ENCODE peak calls at places on chromosomes 1 and 21, in nine cellular contexts. A, R, W, U, F, M, N, K and T are unnamed samples. For H3K4me1, the result is how much of the 10 kb centered on the place peaks cover.

GRCh38 chr1:155967410-155968400 is 10.6 kb downstream of the ARHGEF2 start:
- DNase-seq in A (no peak), R (no peak), W (no peak), U (no peak), F (peak), M (no peak), N (peak), K (no peak), T (peak)

GRCh38 chr1:41110721-41111120 is 89.2 kb upstream of the SLFNL1 start:
- DNase-seq in A (no peak), R (no peak), W (no peak), U (no peak), F (no peak), M (no peak), N (no peak), K (no peak), T (no peak)

GRCh38 chr1:94855307-94855700 is 35.1 kb downstream of the SLC44A3 start:
- DNase-seq in A (no peak), R (no peak), W (no peak), U (no peak), F (peak), M (no peak), N (no peak), K (no peak), T (peak)

GRCh38 chr1:109750920-109751319 is 10.1 kb upstream of the GSTM3 start:
- DNase-seq in A (no peak), R (no peak), W (no peak), U (no peak), F (no peak), M (no peak), N (no peak), K (no peak), T (no peak)

GRCh38 chr21:45390831-45391742 is 13.9 kb upstream of the COL18A1 start:
- DNase-seq in A (no peak), R (no peak), W (no peak), U (no peak), F (no peak), M (no peak), N (no peak), K (no peak), T (no peak)

GRCh38 chr1:17120962-17121837 is 1.9 kb upstream of the PADI2 start:
- DNase-seq in A (no peak), R (no peak), W (no peak), U (no peak), F (no peak), M (no peak), N (no peak), K (no peak), T (peak)

GRCh38 chr1:27382950-27383627 is at the start of gene CD164L2:
- DNase-seq in A (no peak), R (no peak), W (no peak), U (no peak), F (no peak), M (peak), N (peak), K (peak), T (no peak)

GRCh38 chr1:38867208-38867607 is 5.9 kb downstream of the MYCBP start:
- DNase-seq in A (no peak), R (no peak), W (no peak), U (no peak), F (no peak), M (no peak), N (no peak), K (no peak), T (no peak)

GRCh38 chr1:62358974-62359373 is 39.7 kb upstream of the KANK4 start:
- DNase-seq in A (no peak), R (no peak), W (no peak), U (no peak), F (no peak), M (no peak), N (no peak), K (no peak), T (no peak)

GRCh38 chr21:31173881-31174555 is 135.7 kb upstream of the KRTAP19-8 start:
- DNase-seq in A (no peak), R (no peak), W (no peak), U (no peak), F (peak), M (no peak), N (peak), K (peak), T (no peak)

GRCh38 chr21:22575165-22575584 is 1577.0 kb downstream of the NCAM2 start:
- DNase-seq in A (peak), R (no peak), W (no peak), U (peak), F (peak), M (no peak), N (peak), K (peak), T (no peak)

GRCh38 chr1:39977202-39977601 is 22.3 kb downstream of the MFSD2A start:
- DNase-seq in A (no peak), R (no peak), W (no peak), U (no peak), F (no peak), M (no peak), N (no peak), K (no peak), T (no peak)

GRCh38 chr1:47432071-47433036 is 5.5 kb upstream of the FOXD2 start:
- DNase-seq in A (no peak), R (peak), W (peak), U (peak), F (peak), M (no peak), N (peak), K (peak), T (peak)

GRCh38 chr1:110285316-110285715 is 53.9 kb upstream of the RBM15 start:
- DNase-seq in A (no peak), R (no peak), W (no peak), U (no peak), F (no peak), M (no peak), N (no peak), K (no peak), T (no peak)

GRCh38 chr1:89262643-89263042 is 10.0 kb downstream of the GBP5 start:
- DNase-seq in A (no peak), R (no peak), W (no peak), U (no peak), F (peak), M (no peak), N (no peak), K (no peak), T (peak)

GRCh38 chr21:41916888-41917433 is 36.9 kb downstream of the C2CD2 start:
- DNase-seq in A (no peak), R (no peak), W (no peak), U (peak), F (no peak), M (no peak), N (no peak), K (no peak), T (no peak)

GRCh38 chr1:212257157-212257556 is 28.1 kb upstream of the PPP2R5A start:
- DNase-seq in A (no peak), R (no peak), W (no peak), U (no peak), F (no peak), M (no peak), N (no peak), K (no peak), T (no peak)

GRCh38 chr1:154429118-154429517 is 24.0 kb downstream of the IL6R start:
- DNase-seq in A (no peak), R (no peak), W (no peak), U (no peak), F (no peak), M (no peak), N (no peak), K (no peak), T (no peak)

GRCh38 chr1:192852001-192852400 is 43.2 kb downstream of the RGS2 start:
- DNase-seq in A (no peak), R (no peak), W (no peak), U (no peak), F (no peak), M (no peak), N (no peak), K (no peak), T (no peak)

GRCh38 chr21:25967566-25968438 is 202.8 kb downstream of the APP start:
- DNase-seq in A (peak), R (peak), W (no peak), U (peak), F (peak), M (no peak), N (no peak), K (no peak), T (no peak)

GRCh38 chr1:27099154-27099903 is 55.6 kb downstream of the SLC9A1 start:
- DNase-seq in A (no peak), R (no peak), W (peak), U (peak), F (no peak), M (peak), N (peak), K (peak), T (peak)

GRCh38 chr1:231512147-231512698 is 16.2 kb upstream of the TSNAX start:
- DNase-seq in A (no peak), R (peak), W (peak), U (no peak), F (no peak), M (peak), N (no peak), K (no peak), T (peak)

DNA sequence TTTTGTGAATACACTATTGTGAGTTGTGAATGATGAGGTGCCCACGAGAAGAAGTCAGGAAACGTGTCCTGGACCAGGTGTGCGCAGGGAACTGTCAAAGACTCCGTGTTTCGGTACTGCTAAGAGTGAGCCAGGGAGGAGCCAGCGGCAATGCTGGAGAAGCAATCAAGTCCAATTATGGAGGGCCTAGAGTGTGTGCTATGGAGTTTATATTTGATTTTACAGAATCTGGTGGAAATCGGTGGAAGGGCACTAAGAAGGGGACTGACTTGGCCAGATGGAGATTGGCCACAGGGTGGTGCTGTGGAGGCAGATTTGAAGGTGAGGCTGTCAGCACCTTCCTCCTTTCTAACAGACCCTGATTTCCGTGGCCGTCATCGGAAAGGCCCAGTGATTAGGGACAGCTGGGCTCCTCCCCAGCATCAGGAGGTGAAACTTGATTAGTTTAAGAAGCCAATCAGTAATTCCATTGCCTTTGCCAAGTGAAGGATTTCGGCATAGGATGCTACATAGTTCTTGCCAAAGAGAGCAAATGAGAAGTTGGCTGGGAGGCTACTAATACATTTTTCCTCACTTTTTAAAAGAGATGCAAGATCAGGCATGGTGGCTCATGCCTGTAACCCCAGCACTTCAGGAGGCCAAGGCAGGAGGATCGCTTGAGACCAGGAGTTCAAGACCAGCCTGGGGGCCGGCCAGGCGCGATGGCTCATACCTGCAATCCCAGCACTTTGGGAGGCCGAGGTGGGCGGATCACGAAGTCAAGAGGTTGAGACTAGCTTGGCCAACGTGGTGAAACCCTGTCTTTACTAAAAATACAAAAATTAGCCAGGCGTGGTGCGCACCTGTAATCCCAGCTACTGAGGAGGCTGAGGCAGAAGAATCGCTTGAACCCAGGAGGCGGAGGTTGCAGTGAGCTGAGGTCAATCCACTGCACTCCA is 7.0 kb downstream of the PTCH2 start:
- DNase-seq in A (peak), R (peak), W (peak), U (peak), F (peak), M (peak), N (peak), K (peak), T (peak)
- H3K4me2 ChIP-seq in A (peak), R (no peak), W (peak), U (no peak), F (no peak), M (peak), N (no peak), K (no peak), T (no peak)

DNA sequence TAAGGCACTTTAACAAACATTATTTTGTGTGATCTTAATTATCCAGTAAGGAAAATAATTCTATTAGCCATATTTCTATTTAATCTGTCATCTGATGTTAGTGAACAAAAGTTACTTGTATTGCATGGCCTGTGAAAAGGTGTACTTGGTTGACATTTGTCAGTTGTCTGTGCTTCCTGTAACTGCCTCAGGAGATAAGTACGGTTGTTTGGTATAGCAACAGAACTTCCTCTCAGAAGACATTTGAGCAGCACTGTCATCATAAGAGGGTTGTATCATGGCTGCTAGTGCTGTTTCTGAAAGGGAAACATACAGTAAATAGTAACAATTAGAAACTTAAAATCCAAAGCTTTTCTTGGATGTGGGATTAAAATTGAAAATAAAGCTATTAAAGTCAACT is 3.4 kb downstream of the BLZF1 start:
- DNase-seq in A (no peak), R (no peak), W (no peak), U (peak), F (no peak), M (no peak), N (no peak), K (no peak), T (no peak)
- H3K4me1 ChIP-seq in A (under half), R (under half), W (under half), U (under half), F (under half), M (under half), N (under half), K (under half), T (under half)

DNA sequence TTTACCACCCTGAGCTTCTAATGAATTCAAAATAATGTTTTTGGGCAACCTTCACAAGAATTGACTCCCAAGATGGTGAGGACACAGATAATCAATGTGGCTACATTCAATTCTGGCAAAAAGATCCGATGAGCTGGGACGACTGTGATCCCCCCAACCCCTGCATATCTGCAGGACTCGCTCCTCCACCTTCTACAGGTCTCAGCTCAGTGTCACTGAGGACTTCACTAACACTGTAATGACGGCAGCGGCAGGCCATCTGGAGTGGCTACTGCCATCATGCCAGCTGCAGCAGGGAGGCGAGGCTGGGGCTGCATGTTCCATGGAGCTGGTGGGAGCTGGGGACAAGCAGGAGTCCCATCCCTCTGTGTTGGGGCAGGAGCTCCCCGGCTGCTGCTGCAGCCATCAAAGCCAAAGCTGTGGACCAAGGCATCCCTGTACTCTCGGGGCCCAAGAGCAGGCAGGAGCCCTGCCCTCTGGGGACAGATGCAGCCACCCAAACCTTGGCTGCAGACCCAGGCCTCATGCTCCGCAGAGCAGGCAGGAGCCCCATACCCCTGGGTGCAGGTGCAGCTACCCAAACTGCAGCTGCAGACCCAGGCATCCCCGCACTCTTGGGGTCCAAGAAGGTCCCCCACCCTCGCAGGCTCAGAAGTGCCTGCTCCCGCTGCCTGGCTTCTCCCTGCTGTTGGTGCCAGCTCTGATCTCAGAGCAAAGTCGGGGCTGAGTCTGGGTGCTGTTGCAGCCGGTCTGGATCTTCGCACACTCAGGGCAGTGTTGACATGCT is 12.2 kb upstream of the DHRS3 start:
- DNase-seq in A (no peak), R (no peak), W (no peak), U (no peak), F (no peak), M (no peak), N (no peak), K (no peak), T (no peak)
- H3K4me2 ChIP-seq in A (no peak), R (no peak), W (no peak), U (no peak), F (no peak), M (no peak), N (no peak), K (peak), T (no peak)

DNA sequence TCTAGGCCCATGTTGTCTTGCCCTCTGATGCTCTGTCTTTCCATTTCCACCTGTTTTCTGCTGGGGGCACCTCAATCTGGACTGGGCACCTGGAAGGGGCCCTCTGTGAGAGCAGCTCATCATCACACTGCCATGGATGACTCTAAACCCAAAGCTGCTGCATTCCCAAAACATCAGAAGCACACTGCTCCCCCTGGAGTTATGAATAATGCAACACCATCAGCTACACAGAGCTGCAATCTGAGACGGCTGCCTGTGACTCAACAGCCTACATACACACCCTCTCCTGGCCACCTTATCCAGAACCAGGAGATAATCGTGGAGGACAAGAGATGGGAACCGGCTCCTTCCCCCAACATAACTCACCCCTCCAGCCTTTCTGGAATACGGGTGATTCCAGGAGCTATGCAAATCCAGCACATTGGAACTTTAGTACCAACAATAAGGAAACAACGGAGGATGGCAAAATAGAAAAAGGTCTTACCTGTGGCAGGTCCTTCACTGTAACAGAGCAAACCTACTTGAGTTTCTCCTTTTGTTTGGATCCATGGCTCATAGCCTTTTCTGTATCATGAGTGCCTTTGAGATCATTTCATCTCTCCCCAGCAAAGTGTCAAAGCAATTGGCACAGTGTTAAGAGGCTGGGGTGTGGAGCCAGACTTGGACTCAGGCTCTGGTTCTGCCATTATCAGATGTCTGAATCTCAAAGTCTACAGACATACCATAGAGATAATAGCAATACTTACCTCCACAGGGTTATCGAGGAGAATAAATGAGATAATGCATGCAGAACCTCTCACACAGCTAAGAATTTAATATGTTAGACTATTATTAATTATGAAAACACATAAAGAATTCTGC is 29.3 kb downstream of the AK2 start:
- DNase-seq in A (no peak), R (no peak), W (peak), U (peak), F (peak), M (peak), N (peak), K (peak), T (peak)
- H3K4me1 ChIP-seq in A (under half), R (under half), W (under half), U (under half), F (under half), M (half or more), N (half or more), K (under half), T (under half)

GRCh38 chr1:223074427-223074826 is 68.6 kb downstream of the TLR5 start:
- DNase-seq in A (no peak), R (no peak), W (no peak), U (no peak), F (no peak), M (no peak), N (no peak), K (no peak), T (no peak)

GRCh38 chr1:223077434-223077833 is 65.6 kb downstream of the TLR5 start:
- DNase-seq in A (no peak), R (no peak), W (no peak), U (no peak), F (no peak), M (no peak), N (no peak), K (no peak), T (no peak)

GRCh38 chr1:223076382-223076781 is 66.7 kb downstream of the TLR5 start:
- DNase-seq in A (no peak), R (no peak), W (no peak), U (no peak), F (no peak), M (no peak), N (no peak), K (no peak), T (no peak)

GRCh38 chr1:223075834-223076233 is 67.2 kb downstream of the TLR5 start:
- DNase-seq in A (no peak), R (no peak), W (no peak), U (no peak), F (no peak), M (no peak), N (no peak), K (no peak), T (no peak)

GRCh38 chr1:223074901-223075300 is 68.1 kb downstream of the TLR5 start:
- DNase-seq in A (no peak), R (no peak), W (no peak), U (no peak), F (no peak), M (no peak), N (no peak), K (no peak), T (no peak)
- H3K4me2 ChIP-seq in A (no peak), R (no peak), W (no peak), U (no peak), F (no peak), M (no peak), N (no peak), K (peak), T (no peak)

GRCh38 chr1:19396280-19396679 is 84.2 kb downstream of the SLC66A1 start:
- DNase-seq in A (no peak), R (no peak), W (no peak), U (no peak), F (no peak), M (no peak), N (no peak), K (no peak), T (no peak)
- H3K4me1 ChIP-seq in A (under half), R (under half), W (under half), U (under half), F (under half), M (under half), N (half or more), K (under half), T (under half)

GRCh38 chr1:35882586-35882944 is 444 bp upstream of the AGO1 start:
- DNase-seq in A (no peak), R (no peak), W (no peak), U (no peak), F (no peak), M (no peak), N (no peak), K (no peak), T (no peak)
- H3K4me2 ChIP-seq in A (peak), R (no peak), W (peak), U (peak), F (no peak), M (peak), N (no peak), K (peak), T (peak)

DNA sequence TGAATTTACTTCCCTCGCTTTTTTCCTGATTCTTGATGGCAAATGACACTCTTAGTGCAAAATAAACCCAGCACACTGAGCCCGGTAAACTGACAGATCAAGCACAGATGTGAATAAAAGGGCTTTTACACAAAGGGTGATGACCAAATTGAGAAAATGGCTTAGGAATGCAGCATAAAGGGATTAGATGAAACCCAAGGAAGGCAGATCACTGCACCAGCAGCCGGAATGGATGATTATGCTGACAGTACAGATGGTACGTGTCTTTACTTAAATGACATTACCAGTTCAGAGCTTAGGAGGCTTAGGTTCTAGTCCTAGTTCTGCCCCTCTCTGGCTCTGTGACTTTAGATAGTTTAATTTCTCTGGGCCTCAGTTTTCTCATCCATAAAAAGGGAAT is 12.0 kb downstream of the PKP1 start:
- DNase-seq in A (no peak), R (no peak), W (no peak), U (no peak), F (no peak), M (no peak), N (no peak), K (peak), T (no peak)
- H3K4me1 ChIP-seq in A (under half), R (under half), W (under half), U (under half), F (under half), M (under half), N (under half), K (under half), T (under half)